ENCODE peak calls at places on chromosome 12, in seven cellular contexts. Y, E, P, G, Q, M and A are unnamed samples. For H3K36me3, the result is how much of the 10 kb centered on the place peaks cover.

GRCh38 chr12:131872154-131873046 is 22.0 kb upstream of the ULK1 start:
- DNase-seq in Y (no peak), E (no peak), P (no peak), G (no peak), Q (no peak), M (no peak), A (no peak)

GRCh38 chr12:14921218-14921617 is 17.1 kb downstream of the ERP27 start:
- DNase-seq in Y (no peak), E (no peak), P (no peak), G (no peak), Q (no peak), M (no peak), A (no peak)

GRCh38 chr12:87119713-87120112 is 863.5 kb upstream of the MGAT4C start:
- DNase-seq in Y (no peak), E (no peak), P (no peak), G (no peak), Q (no peak), M (no peak), A (no peak)

GRCh38 chr12:107519906-107520859 is 165.4 kb upstream of the PWP1 start:
- DNase-seq in Y (no peak), E (no peak), P (no peak), G (no peak), Q (no peak), M (no peak), A (no peak)

GRCh38 chr12:113299619-113300237 is 35.2 kb downstream of the SLC8B1 start:
- DNase-seq in Y (peak), E (peak), P (no peak), G (peak), Q (no peak), M (peak), A (peak)

GRCh38 chr12:54381136-54381535 is 3.4 kb downstream of the ZNF385A start:
- DNase-seq in Y (no peak), E (peak), P (no peak), G (no peak), Q (no peak), M (no peak), A (no peak)

GRCh38 chr12:27790179-27790578 is 10.1 kb upstream of the MANSC4 start:
- DNase-seq in Y (no peak), E (no peak), P (peak), G (no peak), Q (no peak), M (no peak), A (no peak)

GRCh38 chr12:61538951-61539350 is 721.3 kb upstream of the USP15 start:
- DNase-seq in Y (no peak), E (peak), P (peak), G (no peak), Q (peak), M (no peak), A (no peak)

GRCh38 chr12:76195920-76196319 is 111.4 kb upstream of the NAP1L1 start:
- DNase-seq in Y (no peak), E (no peak), P (no peak), G (no peak), Q (no peak), M (no peak), A (no peak)

GRCh38 chr12:114141916-114142564 is 175.9 kb upstream of the RBM19 start:
- DNase-seq in Y (no peak), E (peak), P (no peak), G (no peak), Q (no peak), M (no peak), A (no peak)

GRCh38 chr12:39605501-39605900 is 14.1 kb downstream of the ABCD2 start:
- DNase-seq in Y (no peak), E (no peak), P (no peak), G (no peak), Q (no peak), M (no peak), A (no peak)

GRCh38 chr12:110577717-110578521 is 5.2 kb downstream of the PPTC7 start:
- DNase-seq in Y (no peak), E (no peak), P (no peak), G (no peak), Q (no peak), M (no peak), A (no peak)

GRCh38 chr12:67677166-67677565 is 28.6 kb downstream of the DYRK2 start:
- DNase-seq in Y (no peak), E (no peak), P (no peak), G (no peak), Q (no peak), M (no peak), A (no peak)

GRCh38 chr12:94948232-94948810 is 55.2 kb downstream of the NDUFA12 start:
- DNase-seq in Y (no peak), E (no peak), P (peak), G (no peak), Q (no peak), M (no peak), A (no peak)

GRCh38 chr12:57620245-57620935 is 9.2 kb downstream of the ARHGEF25 start:
- DNase-seq in Y (no peak), E (no peak), P (no peak), G (no peak), Q (no peak), M (no peak), A (no peak)

GRCh38 chr12:57620936-57621496 is 9.8 kb downstream of the ARHGEF25 start:
- DNase-seq in Y (no peak), E (no peak), P (no peak), G (no peak), Q (no peak), M (no peak), A (no peak)

GRCh38 chr12:57617942-57618341 is 6.7 kb downstream of the ARHGEF25 start:
- DNase-seq in Y (no peak), E (no peak), P (no peak), G (no peak), Q (no peak), M (no peak), A (no peak)

GRCh38 chr12:57619434-57620244 is 8.4 kb downstream of the ARHGEF25 start:
- DNase-seq in Y (no peak), E (peak), P (no peak), G (no peak), Q (no peak), M (no peak), A (no peak)

DNA sequence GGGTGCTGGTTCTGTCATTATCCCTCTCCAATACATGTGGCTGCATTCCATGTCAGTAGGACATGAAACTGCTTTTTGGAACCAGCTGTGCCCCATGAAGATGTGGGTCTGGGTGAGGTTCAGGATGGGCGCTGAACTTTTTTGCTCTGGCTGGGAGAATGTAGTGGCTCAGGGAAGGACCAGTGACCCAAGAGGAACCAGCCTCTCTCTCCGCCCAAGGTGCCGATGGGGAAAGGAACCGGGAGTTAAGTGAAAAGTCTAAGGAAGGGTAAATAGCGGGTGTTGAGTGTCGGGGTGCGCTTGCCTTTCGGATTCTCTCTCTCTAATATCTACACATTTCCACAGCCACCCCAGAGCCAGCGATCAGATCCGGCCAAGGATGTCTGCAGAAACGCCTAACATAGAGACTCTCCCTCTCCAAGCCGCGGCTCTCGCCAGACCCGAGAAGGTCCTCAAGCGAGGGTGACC is 7.8 kb downstream of the ARHGEF25 start:
- DNase-seq in Y (no peak), E (no peak), P (no peak), G (no peak), Q (no peak), M (no peak), A (no peak)
- H3K4me3 ChIP-seq in Y (no peak), E (no peak), P (no peak), G (no peak), Q (no peak), M (no peak), A (no peak)

DNA sequence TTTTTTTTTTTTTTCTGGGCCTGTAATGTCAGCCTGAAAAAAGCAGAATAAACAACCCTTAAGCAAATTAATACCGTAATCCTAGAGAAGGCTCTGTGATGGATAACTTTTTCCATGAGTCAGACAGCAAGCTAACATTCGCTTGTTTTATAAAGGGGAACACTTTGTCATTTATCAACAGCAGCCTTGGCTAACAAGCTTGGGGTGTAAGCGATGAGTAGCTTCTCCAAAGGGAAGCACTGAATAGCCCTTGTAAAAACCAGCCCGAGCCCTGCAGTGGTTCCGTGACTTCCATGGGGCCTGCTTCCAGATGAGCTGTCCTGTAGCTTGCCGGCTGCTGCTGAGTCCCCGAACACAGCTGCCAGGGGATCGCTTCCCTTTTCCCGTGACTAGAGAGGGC is 29.6 kb downstream of the CD9 start:
- DNase-seq in Y (peak), E (no peak), P (no peak), G (peak), Q (no peak), M (no peak), A (peak)
- H3K36me3 ChIP-seq in Y (under half), E (under half), P (under half), G (half or more), Q (under half), M (under half), A (under half)

GRCh38 chr12:31797230-31797872 is 68.5 kb upstream of the AMN1 start:
- DNase-seq in Y (no peak), E (no peak), P (no peak), G (no peak), Q (no peak), M (no peak), A (no peak)
- H3K27ac ChIP-seq in Y (no peak), E (no peak), P (no peak), G (no peak), Q (no peak), M (no peak), A (no peak)

DNA sequence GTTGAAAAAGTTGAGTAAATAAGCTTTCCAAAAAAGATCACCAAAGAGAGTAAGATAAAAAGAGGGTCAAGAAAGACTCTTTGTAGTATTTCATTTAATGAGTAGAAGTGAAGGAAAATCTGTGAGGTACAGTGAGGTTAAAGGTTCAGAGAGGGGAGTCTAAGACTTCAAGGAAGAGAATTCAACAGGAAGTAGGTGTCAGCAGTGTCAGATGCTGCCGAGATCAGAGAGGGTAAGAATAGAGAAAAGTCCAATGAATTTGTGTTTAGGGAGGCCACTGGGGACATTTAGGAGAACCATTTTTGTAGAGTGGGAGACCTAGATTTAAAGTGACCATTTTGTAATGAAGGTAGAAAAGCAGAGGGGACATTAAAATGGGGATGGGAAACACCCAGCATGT is 71.6 kb upstream of the KRAS start:
- DNase-seq in Y (no peak), E (no peak), P (peak), G (no peak), Q (peak), M (no peak), A (no peak)
- H3K4me3 ChIP-seq in Y (no peak), E (no peak), P (peak), G (no peak), Q (peak), M (no peak), A (no peak)

DNA sequence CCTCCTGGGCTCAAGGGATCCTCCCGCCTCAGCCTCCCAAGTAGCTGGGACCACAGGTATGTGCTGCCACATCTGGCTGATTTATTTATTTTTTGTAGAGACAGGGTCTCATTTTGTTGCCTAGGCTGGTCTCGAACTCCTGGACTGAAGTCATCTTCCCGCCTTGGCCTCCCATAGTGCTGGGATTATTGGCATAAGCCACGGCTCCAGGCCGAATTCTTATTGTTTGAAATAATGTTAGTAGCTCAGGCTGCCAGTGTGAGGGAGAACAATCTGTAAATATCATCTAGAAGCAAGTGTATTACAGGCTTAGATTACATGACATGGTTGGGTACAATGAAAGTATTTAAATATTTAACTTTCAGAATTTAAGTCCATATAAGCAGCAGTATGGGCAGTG is 8.2 kb downstream of the ACTR6 start:
- DNase-seq in Y (no peak), E (no peak), P (no peak), G (no peak), Q (no peak), M (no peak), A (no peak)
- H3K36me3 ChIP-seq in Y (under half), E (half or more), P (under half), G (half or more), Q (half or more), M (under half), A (under half)

DNA sequence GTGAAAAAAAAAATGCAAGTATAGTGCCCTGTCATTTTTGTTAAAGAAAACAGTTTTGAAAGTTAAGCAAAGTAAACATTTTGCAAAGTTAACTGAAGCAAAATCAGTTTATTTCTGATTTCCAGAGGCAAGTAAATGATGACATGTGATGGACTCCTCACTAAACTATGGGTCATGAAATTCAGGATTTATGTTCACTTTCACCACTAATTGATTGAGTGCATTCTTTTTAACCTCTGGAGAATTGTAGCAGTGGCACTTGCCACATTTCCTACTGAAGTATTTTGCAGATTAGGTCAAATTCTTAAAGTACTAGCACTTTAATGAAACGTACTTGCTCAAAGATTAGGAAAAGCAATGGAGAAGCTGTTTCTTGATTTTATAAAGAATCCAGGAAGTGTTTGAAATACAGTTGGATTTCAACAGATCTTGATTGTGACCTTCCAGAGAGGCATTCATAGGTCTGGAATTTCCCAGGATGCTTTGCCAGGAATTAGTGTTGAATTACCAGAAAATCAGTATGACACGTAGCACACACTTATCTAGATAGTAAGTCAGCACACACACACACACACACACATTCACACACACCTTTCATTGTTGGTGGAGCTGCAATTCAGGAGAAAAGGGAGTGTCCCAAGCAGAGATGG is 162.6 kb downstream of the MYRFL start:
- DNase-seq in Y (peak), E (no peak), P (no peak), G (no peak), Q (no peak), M (no peak), A (no peak)
- H3K27ac ChIP-seq in Y (peak), E (no peak), P (no peak), G (peak), Q (no peak), M (no peak), A (peak)

DNA sequence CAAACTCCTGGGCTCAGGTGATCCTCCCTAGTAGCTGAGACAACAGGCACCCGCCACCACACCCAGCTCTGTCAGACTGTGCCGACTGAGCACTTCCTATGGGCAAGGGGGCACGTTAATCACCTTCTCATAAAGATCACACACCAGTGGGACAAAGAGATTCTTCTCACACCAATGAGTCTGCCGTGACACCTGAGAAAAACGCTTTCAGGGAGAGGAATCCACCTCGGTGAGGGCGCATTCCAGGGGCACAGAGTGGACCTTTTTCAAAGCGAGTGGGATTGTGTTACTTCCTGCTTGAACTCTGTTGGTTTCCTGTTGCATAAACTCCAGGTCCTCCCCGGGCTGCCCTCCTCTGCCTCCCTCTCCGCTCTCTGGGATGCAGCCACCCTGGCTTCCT is 17.5 kb upstream of the SCARB1 start:
- DNase-seq in Y (no peak), E (no peak), P (no peak), G (no peak), Q (no peak), M (no peak), A (no peak)
- H3K4me3 ChIP-seq in Y (no peak), E (no peak), P (no peak), G (no peak), Q (no peak), M (no peak), A (no peak)

DNA sequence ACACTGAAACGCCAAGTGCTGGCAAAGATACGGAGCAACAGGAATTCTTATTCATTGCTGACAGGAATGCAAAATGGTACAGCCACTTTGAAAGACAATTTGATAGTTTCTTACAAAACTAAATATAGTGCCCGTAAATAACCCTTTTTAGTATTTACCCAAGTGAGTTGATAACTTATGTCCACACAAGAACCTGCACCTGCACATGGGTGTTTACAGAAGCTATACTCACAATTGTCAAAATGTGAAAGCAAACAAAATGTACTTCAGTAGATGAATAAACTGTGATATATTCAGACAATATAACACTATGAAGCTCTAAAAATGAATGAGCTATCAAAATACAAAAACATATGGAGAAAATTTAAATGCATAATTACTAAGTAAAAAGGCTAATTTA is 86.6 kb downstream of the ATXN7L3B start:
- DNase-seq in Y (no peak), E (no peak), P (no peak), G (no peak), Q (no peak), M (no peak), A (no peak)
- H3K36me3 ChIP-seq in Y (under half), E (under half), P (under half), G (under half), Q (under half), M (under half), A (under half)

DNA sequence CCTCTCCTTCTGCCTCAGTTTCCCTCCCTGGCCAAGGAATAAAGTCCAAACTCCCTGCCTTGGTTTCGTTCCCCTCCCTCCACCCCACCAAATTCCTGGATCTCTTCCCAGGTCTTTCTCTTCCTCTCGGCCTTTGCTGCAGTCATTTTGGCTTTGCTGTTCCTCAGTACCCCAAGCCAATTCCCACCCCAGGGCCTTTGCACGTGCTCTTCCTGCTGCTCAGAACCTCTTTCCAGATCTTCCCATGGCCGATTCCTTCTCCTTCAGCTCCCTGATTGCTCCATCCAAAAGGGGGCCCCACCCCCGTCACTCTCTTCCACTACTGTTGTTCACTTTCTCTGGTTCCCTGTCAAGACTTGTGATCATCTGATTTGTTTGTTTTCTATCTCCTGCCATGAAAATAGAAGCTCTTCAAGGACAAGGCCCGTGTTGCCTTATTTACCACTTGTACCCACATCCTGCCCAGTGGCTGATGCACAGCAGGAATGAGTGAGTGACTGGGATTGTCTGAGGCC is 3.1 kb downstream of the HNF1A start:
- DNase-seq in Y (no peak), E (no peak), P (no peak), G (no peak), Q (no peak), M (no peak), A (no peak)
- H3K27ac ChIP-seq in Y (no peak), E (no peak), P (no peak), G (no peak), Q (no peak), M (no peak), A (no peak)

GRCh38 chr12:60529261-60529660 is 933.4 kb downstream of the SLC16A7 start:
- DNase-seq in Y (no peak), E (no peak), P (no peak), G (no peak), Q (no peak), M (no peak), A (no peak)
- H3K4me3 ChIP-seq in Y (no peak), E (no peak), P (no peak), G (no peak), Q (no peak), M (no peak), A (no peak)